ENCODE peak calls at places on chromosomes 11 and 22, in nine cellular contexts. H is CD8-positive, alpha-beta T cell; C is fibroblast of lung; D is neural progenitor cell; M is upper lobe of right lung; E is GM23338; P is HCT116; T is transverse colon; G is kidney. K is an unnamed sample.

GRCh38 chr11:16096336-16096735 is 260.0 kb downstream of the SOX6 start:
- DNase-seq in H (no peak), M (no peak), C (peak), T (no peak), D (no peak), E (no peak), G (no peak), P (no peak), K (peak)

GRCh38 chr11:1916986-1917522 is 2.4 kb upstream of the TNNT3 start:
- DNase-seq in G (no peak), H (no peak), C (no peak), M (peak), T (no peak), E (no peak), D (no peak), P (no peak), K (no peak)

GRCh38 chr11:23767576-23767975 is 729.3 kb upstream of the LUZP2 start:
- DNase-seq in P (no peak), D (no peak), C (no peak), T (no peak), H (no peak), M (no peak), E (no peak), G (no peak), K (no peak)

GRCh38 chr11:38169286-38169685 is 1571.2 kb upstream of the RAG2 start:
- DNase-seq in M (no peak), D (no peak), T (no peak), H (no peak), P (no peak), C (peak), G (no peak), E (no peak), K (peak)

GRCh38 chr22:49140921-49141680 is 686.6 kb downstream of the BRD1 start:
- DNase-seq in E (no peak), G (no peak), M (no peak), H (no peak), T (no peak), C (no peak), D (peak), P (no peak), K (no peak)

GRCh38 chr11:15843309-15843857 is 513.0 kb downstream of the SOX6 start:
- DNase-seq in T (no peak), G (no peak), C (peak), D (peak), M (no peak), P (no peak), E (peak), H (no peak), K (peak)

GRCh38 chr11:116874251-116874650 is 36.8 kb upstream of the APOA1 start:
- DNase-seq in C (no peak), T (no peak), M (no peak), P (no peak), G (no peak), E (no peak), D (no peak), H (no peak), K (peak)

GRCh38 chr11:76802151-76802550 is 19.0 kb downstream of the TSKU start:
- DNase-seq in E (no peak), G (no peak), T (no peak), D (no peak), M (no peak), C (no peak), H (no peak), P (no peak), K (no peak)

GRCh38 chr11:261624-262023 is 16.6 kb upstream of the NLRP6 start:
- DNase-seq in E (no peak), G (no peak), H (no peak), T (no peak), P (no peak), D (no peak), C (no peak), M (no peak), K (no peak)

GRCh38 chr11:70582886-70583641 is 184.7 kb downstream of the CTTN start:
- DNase-seq in M (peak), G (peak), C (no peak), P (no peak), E (no peak), D (no peak), T (no peak), H (no peak), K (no peak)

GRCh38 chr11:1559103-1559951 is 12.7 kb downstream of the DUSP8 start:
- DNase-seq in E (peak), M (peak), P (no peak), C (peak), T (peak), H (peak), D (peak), G (peak), K (peak)

GRCh38 chr22:26601726-26602125 is 11.8 kb upstream of the TPST2 start:
- DNase-seq in M (no peak), T (no peak), G (peak), C (no peak), H (no peak), P (no peak), E (no peak), D (no peak), K (no peak)

GRCh38 chr22:33438273-33438672 is 380.1 kb upstream of the SYN3 start:
- DNase-seq in M (no peak), D (no peak), E (no peak), C (peak), T (no peak), H (no peak), G (no peak), P (no peak), K (peak)

GRCh38 chr22:49481651-49482399 is 345.8 kb downstream of the BRD1 start:
- DNase-seq in E (no peak), M (no peak), C (no peak), D (peak), H (no peak), T (no peak), P (no peak), G (no peak), K (no peak)

GRCh38 chr11:64343740-64344133 is 3.7 kb downstream of the CCDC88B start:
- DNase-seq in T (peak), G (no peak), E (no peak), M (no peak), H (no peak), C (no peak), P (no peak), D (peak), K (no peak)

GRCh38 chr11:113547739-113548138 is 72.5 kb upstream of the DRD2 start:
- DNase-seq in T (no peak), C (no peak), D (no peak), P (no peak), H (no peak), E (no peak), M (no peak), G (no peak), K (no peak)

GRCh38 chr11:86952933-86953637 is 2.1 kb downstream of the FZD4 start:
- DNase-seq in G (no peak), C (peak), T (no peak), P (no peak), M (no peak), E (peak), H (no peak), D (no peak), K (peak)

GRCh38 chr11:124075841-124076571 is 34.9 kb upstream of the OR10G7 start:
- DNase-seq in E (peak), H (no peak), D (no peak), M (peak), T (peak), C (no peak), P (no peak), G (peak), K (no peak)

GRCh38 chr11:95296165-95296564 is 65.2 kb upstream of the SESN3 start:
- DNase-seq in T (peak), H (no peak), C (no peak), P (no peak), D (no peak), E (no peak), G (no peak), M (no peak), K (no peak)

GRCh38 chr11:3056296-3057068 is 741 bp downstream of the CARS1 start:
- DNase-seq in C (no peak), G (peak), D (peak), E (peak), H (no peak), P (no peak), M (no peak), T (peak), K (no peak)

GRCh38 chr11:76795285-76795935 is 12.3 kb downstream of the TSKU start:
- DNase-seq in C (no peak), T (no peak), M (no peak), G (no peak), H (no peak), D (no peak), P (no peak), E (no peak), K (no peak)

GRCh38 chr22:49965291-49966040 is 4.9 kb downstream of the PIM3 start:
- DNase-seq in H (peak), M (peak), E (no peak), C (no peak), T (peak), D (peak), G (peak), P (no peak), K (no peak)

GRCh38 chr11:130403301-130403804 is 25.1 kb downstream of the ADAMTS8 start:
- DNase-seq in C (peak), G (no peak), H (no peak), M (no peak), T (peak), D (no peak), P (no peak), E (peak), K (peak)

GRCh38 chr22:47623740-47624103 is 861.3 kb downstream of the TBC1D22A start:
- DNase-seq in G (no peak), E (no peak), T (no peak), P (no peak), C (no peak), H (no peak), D (no peak), M (peak), K (no peak)

GRCh38 chr11:82890002-82890341 is 10.3 kb downstream of the PRCP start:
- DNase-seq in C (no peak), G (no peak), M (no peak), D (no peak), E (no peak), P (no peak), T (no peak), H (no peak), K (no peak)

GRCh38 chr11:10902756-10903155 is 44.9 kb upstream of the ZBED5 start:
- DNase-seq in T (no peak), H (no peak), G (no peak), D (no peak), P (no peak), M (no peak), E (no peak), C (no peak), K (no peak)

GRCh38 chr11:80104196-80104595 is 663.4 kb upstream of the TENM4 start:
- DNase-seq in H (no peak), D (no peak), G (no peak), C (no peak), E (no peak), T (no peak), P (no peak), M (no peak), K (no peak)

GRCh38 chr11:120702656-120703055 is 191.1 kb downstream of the GRIK4 start:
- DNase-seq in G (no peak), T (no peak), M (no peak), E (no peak), H (no peak), P (no peak), D (no peak), C (no peak), K (no peak)

GRCh38 chr22:24179478-24180210 is 1.6 kb upstream of the SUSD2 start:
- DNase-seq in D (no peak), P (no peak), M (no peak), E (no peak), C (no peak), T (no peak), G (no peak), H (peak), K (no peak)

GRCh38 chr22:49370841-49371301 is 456.8 kb downstream of the BRD1 start:
- DNase-seq in H (no peak), C (no peak), M (peak), E (no peak), T (no peak), P (no peak), G (peak), D (no peak), K (no peak)

GRCh38 chr22:48182036-48182435 is 1419.6 kb downstream of the TBC1D22A start:
- DNase-seq in E (no peak), T (no peak), G (no peak), P (no peak), C (no peak), D (no peak), H (no peak), M (no peak), K (no peak)

GRCh38 chr11:60923326-60923725 is 934 bp upstream of the TMEM132A start:
- DNase-seq in T (no peak), G (no peak), C (no peak), M (no peak), E (no peak), D (no peak), H (no peak), P (no peak), K (no peak)

GRCh38 chr11:95138448-95138847 is 48.8 kb downstream of the ENDOD1 start:
- DNase-seq in C (peak), G (no peak), D (no peak), P (no peak), E (no peak), H (no peak), T (no peak), M (no peak), K (no peak)

GRCh38 chr11:62221498-62221897 is 13.0 kb downstream of the SCGB2A1 start:
- DNase-seq in E (no peak), G (no peak), C (no peak), D (no peak), H (no peak), P (no peak), T (no peak), M (no peak), K (no peak)
- H3K4me3 ChIP-seq in E (no peak), G (no peak), C (no peak), D (no peak), H (no peak), P (no peak), T (no peak), M (no peak), K (no peak)

GRCh38 chr11:13647391-13647790 is 21.1 kb upstream of the FAR1 start:
- DNase-seq in C (no peak), H (no peak), D (no peak), E (no peak), T (no peak), P (no peak), M (no peak), G (no peak), K (no peak)
- TF ChIP-seq CTCF in C (no peak), H (no peak), D (no peak), E (no peak), T (no peak), P (no peak), M (no peak), G (no peak), K (no peak)

GRCh38 chr11:118634435-118635236 is 27.2 kb downstream of the PHLDB1 start:
- DNase-seq in G (peak), T (peak), D (peak), P (no peak), E (peak), M (peak), C (peak), H (no peak), K (peak)
- H3K4me3 ChIP-seq in G (peak), T (peak), D (peak), P (peak), E (peak), M (peak), C (no peak), H (no peak), K (no peak)

GRCh38 chr11:129117595-129118350 is 74.4 kb downstream of the ARHGAP32 start:
- DNase-seq in C (peak), M (no peak), D (peak), T (peak), H (peak), G (no peak), P (peak), E (peak), K (peak)
- TF ChIP-seq CTCF in C (peak), M (peak), D (peak), T (peak), H (peak), G (peak), P (peak), E (peak), K (peak)

GRCh38 chr11:32435152-32435480 is 223 bp downstream of the WT1 start:
- DNase-seq in G (no peak), C (no peak), P (no peak), T (no peak), D (no peak), H (no peak), E (peak), M (no peak), K (peak)
- H3K4me3 ChIP-seq in G (no peak), C (no peak), P (no peak), T (peak), D (peak), H (no peak), E (peak), M (peak), K (peak)

GRCh38 chr22:36546092-36546804 is 17.3 kb upstream of the EIF3D start:
- DNase-seq in M (no peak), T (peak), C (peak), D (peak), P (peak), H (peak), G (no peak), E (peak), K (peak)
- TF ChIP-seq CTCF in M (peak), T (peak), C (peak), D (peak), P (peak), H (peak), G (peak), E (peak), K (peak)

DNA sequence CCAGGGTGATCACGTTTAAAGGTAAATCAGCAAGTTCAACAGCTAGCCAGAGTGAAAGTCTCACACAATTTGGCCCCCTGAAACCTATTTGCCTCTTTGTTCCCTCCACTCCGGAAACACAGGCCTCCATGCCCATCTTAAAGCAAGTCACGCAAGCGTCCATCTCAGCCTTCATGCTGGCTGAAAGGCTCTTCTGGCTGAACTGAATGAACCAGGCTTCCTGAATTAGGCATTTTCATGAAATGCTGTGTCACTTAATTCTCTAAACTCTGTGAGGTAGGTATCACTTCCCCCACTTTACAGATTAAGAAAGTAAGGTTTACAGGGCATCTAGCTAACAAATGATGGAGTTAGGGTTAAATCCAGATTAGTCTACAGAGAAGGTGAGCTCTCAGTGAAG is 1.4 kb downstream of the SLC25A17 start:
- DNase-seq in M (no peak), H (no peak), D (no peak), C (no peak), T (no peak), G (no peak), E (no peak), P (no peak), K (no peak)
- H3K4me3 ChIP-seq in M (peak), H (peak), D (peak), C (no peak), T (no peak), G (no peak), E (peak), P (peak), K (no peak)

GRCh38 chr11:65352783-65353182 is 1.8 kb upstream of the TIGD3 start:
- DNase-seq in P (no peak), M (no peak), H (no peak), G (no peak), D (no peak), C (peak), E (no peak), T (no peak), K (peak)
- TF ChIP-seq CTCF in P (peak), M (peak), H (no peak), G (peak), D (peak), C (peak), E (peak), T (peak), K (peak)